ENCODE peak calls at places on chromosomes 1 and 21, in four cellular contexts. N is fibroblast of lung, P is prostate gland, T is AG09309. D is an unnamed sample.

GRCh38 chr1:59738591-59739015 is 76.1 kb upstream of the HOOK1 start:
- DNase-seq in N (peak), P (no peak), T (peak), D (no peak)

GRCh38 chr21:36425286-36425685 is 40.1 kb downstream of the CHAF1B start:
- DNase-seq in N (peak), P (no peak), T (no peak), D (no peak)

GRCh38 chr1:236206548-236206947 is 64.2 kb downstream of the GPR137B start:
- DNase-seq in N (no peak), P (no peak), T (no peak), D (no peak)

GRCh38 chr1:30407862-30408580 is 315.4 kb downstream of the MATN1 start:
- DNase-seq in N (peak), P (no peak), T (peak), D (peak)

GRCh38 chr1:58539553-58539952 is 7.0 kb downstream of the OMA1 start:
- DNase-seq in N (no peak), P (no peak), T (no peak), D (no peak)

GRCh38 chr1:109765896-109766615 is 2.3 kb upstream of the EPS8L3 start:
- DNase-seq in N (no peak), P (no peak), T (no peak), D (peak)

GRCh38 chr1:209823143-209824041 is 4.4 kb upstream of the UTP25 start:
- DNase-seq in N (peak), P (peak), T (no peak), D (no peak)

GRCh38 chr1:64092851-64093371 is 110.5 kb upstream of the UBE2U start:
- DNase-seq in N (no peak), P (no peak), T (no peak), D (no peak)

GRCh38 chr1:180949616-180950000 is 36.9 kb downstream of the KIAA1614 start:
- DNase-seq in N (no peak), P (no peak), T (no peak), D (no peak)

GRCh38 chr1:3533051-3534048 is 78.0 kb downstream of the MEGF6 start:
- DNase-seq in N (no peak), P (peak), T (no peak), D (no peak)

GRCh38 chr1:206769331-206769731 is 1.2 kb upstream of the IL19 start:
- DNase-seq in N (no peak), P (no peak), T (no peak), D (no peak)

GRCh38 chr1:24441480-24441879 is 25.9 kb downstream of the NIPAL3 start:
- DNase-seq in N (no peak), P (no peak), T (no peak), D (no peak)

GRCh38 chr1:232635778-232636356 is 5.9 kb upstream of the SIPA1L2 start:
- DNase-seq in N (peak), P (no peak), T (peak), D (no peak)

GRCh38 chr1:149844650-149845255 is 54.6 kb upstream of the BOLA1 start:
- DNase-seq in N (no peak), P (no peak), T (no peak), D (no peak)
- H3K4me3 ChIP-seq in N (no peak), P (no peak), T (no peak), D (peak)

GRCh38 chr1:237270338-237270737 is 228.4 kb downstream of the RYR2 start:
- DNase-seq in N (no peak), P (no peak), T (no peak), D (no peak)
- H3K4me3 ChIP-seq in N (no peak), P (no peak), T (no peak), D (no peak)

DNA sequence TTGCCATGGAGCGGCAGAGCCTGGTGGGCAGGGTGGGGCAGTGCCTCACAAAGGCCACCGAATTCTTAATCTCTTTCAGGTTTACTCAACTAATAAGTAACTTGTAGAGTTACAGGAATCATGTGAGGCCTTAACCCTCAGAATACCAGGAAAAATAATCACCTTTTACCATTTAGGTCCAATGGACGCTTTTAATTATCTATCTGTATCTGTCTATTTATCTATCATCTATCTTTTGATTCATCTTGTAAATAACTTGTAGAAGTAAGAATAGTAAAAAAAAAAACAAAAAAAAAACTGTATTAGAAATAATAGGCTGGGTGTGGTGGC is 11.8 kb upstream of the S100A11 start:
- DNase-seq in N (no peak), P (no peak), T (no peak), D (no peak)
- H3K4me3 ChIP-seq in N (no peak), P (peak), T (peak), D (peak)

DNA sequence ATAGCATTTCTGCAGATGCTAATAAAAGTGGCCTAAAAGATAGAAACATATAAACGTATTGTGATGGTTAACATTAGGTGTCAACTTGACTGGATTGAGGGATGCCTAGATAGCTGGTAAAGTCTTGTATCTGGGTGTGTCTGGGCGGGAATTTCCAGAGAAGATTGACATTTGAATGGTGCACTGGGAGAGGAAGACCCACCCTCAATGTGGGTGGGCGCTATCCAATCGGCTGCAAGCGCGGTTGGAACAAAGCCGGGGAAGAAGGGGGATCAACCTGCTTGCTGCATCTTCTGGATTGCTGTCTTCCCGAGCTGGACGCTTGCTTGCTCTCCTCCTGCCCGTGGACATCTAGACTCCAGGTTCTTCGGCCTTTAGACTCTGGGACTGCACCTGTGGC is 114.0 kb upstream of the ZNF644 start:
- DNase-seq in N (no peak), P (no peak), T (no peak), D (no peak)
- H3K4me3 ChIP-seq in N (no peak), P (no peak), T (no peak), D (no peak)

GRCh38 chr1:158864595-158864994 is 33.4 kb downstream of the MNDA start:
- DNase-seq in N (no peak), P (no peak), T (no peak), D (no peak)
- H3K4me3 ChIP-seq in N (no peak), P (no peak), T (no peak), D (no peak)